ENCODE peak calls at places on chromosome 2, in five cellular contexts. E is upper lobe of left lung, M is HepG2, A is GM12878, I is K562. N is an unnamed sample.
A peak's percentile ranks its signal among the peaks of the same experiment; 100 is the strongest.

GRCh38 chr2:205405194-205405593 is 277.1 kb upstream of the NRP2 start:
- ATAC-seq in E (no peak), M (peak; percentile 29), A (no peak), I (no peak), N (no peak)

GRCh38 chr2:10477443-10478297 is 29.5 kb upstream of the ODC1 start:
- ATAC-seq in E (no peak), M (peak; percentile 34), A (no peak), I (no peak), N (no peak)

GRCh38 chr2:105744091-105744908 is 412 bp upstream of the NCK2 start:
- ATAC-seq in E (peak; percentile 94), M (peak; percentile 76), A (peak; percentile 69), I (peak; percentile 91), N (peak; percentile 90)

GRCh38 chr2:46803911-46804670 is 111.5 kb downstream of the MCFD2 start:
- ATAC-seq in E (peak; percentile 74), M (no peak), A (no peak), I (no peak), N (no peak)

GRCh38 chr2:86791574-86791973 is 861 bp upstream of the CD8A start:
- ATAC-seq in E (no peak), M (peak; percentile 28), A (no peak), I (peak; percentile 35), N (no peak)

GRCh38 chr2:176692518-176692917 is 423.3 kb downstream of the MTX2 start:
- ATAC-seq in E (no peak), M (no peak), A (no peak), I (no peak), N (no peak)

GRCh38 chr2:164599954-164600589 is 21.2 kb downstream of the GRB14 start:
- ATAC-seq in E (peak; percentile 75), M (peak; percentile 99), A (peak; percentile 97), I (peak; percentile 79), N (no peak)

GRCh38 chr2:240988571-240989271 is 9.7 kb upstream of the SNED1 start:
- ATAC-seq in E (no peak), M (no peak), A (no peak), I (no peak), N (no peak)

GRCh38 chr2:46831037-46831868 is 84.4 kb downstream of the MCFD2 start:
- ATAC-seq in E (peak; percentile 21), M (no peak), A (no peak), I (no peak), N (peak; percentile 54)

GRCh38 chr2:152486048-152486736 is 151.2 kb downstream of the FMNL2 start:
- ATAC-seq in E (peak; percentile 65), M (peak; percentile 96), A (peak; percentile 27), I (no peak), N (no peak)

GRCh38 chr2:17600805-17601204 is 60.3 kb downstream of the VSNL1 start:
- ATAC-seq in E (no peak), M (no peak), A (no peak), I (no peak), N (no peak)

GRCh38 chr2:24496959-24497358 is 5.9 kb downstream of the NCOA1 start:
- ATAC-seq in E (no peak), M (no peak), A (no peak), I (no peak), N (no peak)

GRCh38 chr2:67272195-67272594 is 124.9 kb upstream of the ETAA1 start:
- ATAC-seq in E (no peak), M (no peak), A (no peak), I (no peak), N (no peak)

GRCh38 chr2:128692895-128693519 is 374.3 kb upstream of the HS6ST1 start:
- ATAC-seq in E (no peak), M (no peak), A (no peak), I (no peak), N (no peak)

GRCh38 chr2:174681099-174681982 is 82.9 kb downstream of the CHRNA1 start:
- ATAC-seq in E (peak; percentile 45), M (peak; percentile 66), A (no peak), I (no peak), N (no peak)

GRCh38 chr2:236971131-236971850 is 114.4 kb upstream of the COPS8 start:
- ATAC-seq in E (peak; percentile 41), M (no peak), A (no peak), I (no peak), N (no peak)

GRCh38 chr2:17573085-17573805 is 32.7 kb downstream of the VSNL1 start:
- ATAC-seq in E (peak; percentile 36), M (peak; percentile 87), A (peak; percentile 39), I (peak; percentile 54), N (no peak)

GRCh38 chr2:125424386-125424785 is 1231.6 kb upstream of the GYPC start:
- ATAC-seq in E (no peak), M (no peak), A (no peak), I (no peak), N (no peak)

GRCh38 chr2:170711774-170712652 is 3.1 kb upstream of the SP5 start:
- ATAC-seq in E (no peak), M (peak; percentile 55), A (no peak), I (no peak), N (no peak)

GRCh38 chr2:86498468-86499260 is 57.5 kb downstream of the KDM3A start:
- ATAC-seq in E (no peak), M (no peak), A (no peak), I (no peak), N (no peak)

GRCh38 chr2:168501456-168502065 is 45.5 kb downstream of the CERS6 start:
- ATAC-seq in E (no peak), M (no peak), A (no peak), I (no peak), N (no peak)

GRCh38 chr2:10084956-10085851 is 5.0 kb upstream of the CYS1 start:
- ATAC-seq in E (no peak), M (peak; percentile 53), A (no peak), I (no peak), N (no peak)

GRCh38 chr2:20232837-20233207 is 7.9 kb upstream of the SDC1 start:
- ATAC-seq in E (no peak), M (no peak), A (no peak), I (no peak), N (no peak)

GRCh38 chr2:76050196-76050595 is 339.5 kb upstream of the GCFC2 start:
- ATAC-seq in E (no peak), M (no peak), A (no peak), I (no peak), N (no peak)

GRCh38 chr2:29518010-29518409 is 402.8 kb downstream of the CLIP4 start:
- ATAC-seq in E (no peak), M (no peak), A (no peak), I (no peak), N (no peak)

GRCh38 chr2:80117401-80117800 is 187.2 kb downstream of the LRRTM1 start:
- ATAC-seq in E (no peak), M (no peak), A (no peak), I (no peak), N (no peak)

DNA sequence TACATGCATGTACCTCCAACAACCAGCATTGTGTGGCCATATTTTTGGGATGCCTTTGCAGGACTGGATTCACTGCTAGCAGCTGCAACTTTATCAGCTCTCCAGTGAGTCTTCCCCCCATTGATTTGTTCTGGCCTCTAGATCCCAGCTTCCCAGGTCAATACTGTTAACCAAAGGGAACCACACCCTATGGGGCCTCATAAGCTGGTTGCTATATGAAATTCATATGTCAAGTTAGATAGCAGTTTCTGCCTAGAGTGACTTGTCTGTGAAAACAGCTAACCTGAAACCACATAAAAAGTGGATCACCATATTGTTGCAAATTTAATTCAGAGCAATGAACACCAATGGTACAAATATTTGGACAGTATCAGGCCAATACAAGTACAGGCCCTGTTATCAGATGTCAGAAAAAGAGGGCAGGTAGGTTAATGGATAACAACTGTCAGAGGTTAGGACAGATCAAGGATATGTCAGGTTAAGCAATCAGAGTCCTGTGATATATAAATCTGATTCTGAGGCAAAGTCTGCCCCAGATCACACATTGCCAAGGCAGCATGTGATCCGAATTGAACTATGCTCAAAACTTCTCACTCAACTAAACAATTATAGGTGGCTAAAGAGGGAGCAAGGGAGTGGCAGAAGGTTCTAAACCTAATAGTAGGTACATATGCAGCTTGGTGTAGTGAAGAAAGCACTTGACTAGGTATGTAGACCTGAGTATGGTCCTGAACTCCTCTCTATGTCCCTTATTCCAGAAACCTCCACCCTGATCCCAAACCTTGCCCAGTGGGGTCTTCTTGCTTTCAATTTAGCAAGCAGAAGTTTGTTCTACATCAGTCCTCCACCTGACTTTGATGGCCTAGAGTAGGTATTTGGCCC is 310.2 kb upstream of the STON1 start:
- ATAC-seq in E (no peak), M (peak; percentile 90), A (no peak), I (peak; percentile 37), N (no peak)
- H3K27me3 ChIP-seq in E (no peaks in the 10 kb centered on the region), M (no peaks in the 10 kb centered on the region), A (no peaks in the 10 kb centered on the region), I (no peaks in the 10 kb centered on the region), N (no peaks in the 10 kb centered on the region)

DNA sequence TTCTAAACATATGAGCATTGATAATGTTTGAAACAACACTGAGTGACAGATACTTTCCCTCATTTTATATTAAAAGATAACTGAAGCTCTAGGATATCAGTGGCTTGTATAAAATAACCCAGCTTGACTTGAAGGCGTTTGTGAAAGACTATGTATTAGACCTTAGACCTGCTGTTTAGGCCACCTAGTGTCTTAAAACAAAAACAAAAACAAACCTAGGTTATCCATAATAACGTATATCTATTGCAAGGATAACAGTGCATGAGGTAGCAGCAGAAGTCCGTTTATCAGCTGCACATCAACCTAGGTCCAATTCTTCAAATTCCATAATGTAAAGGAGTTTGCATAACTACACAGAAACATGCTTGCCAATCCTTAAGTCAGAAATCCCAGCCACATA is 79.5 kb upstream of the MAP2 start:
- ATAC-seq in E (no peak), M (no peak), A (no peak), I (no peak), N (no peak)
- H3K4me1 ChIP-seq in E (no peaks in the 10 kb centered on the region), M (no peaks in the 10 kb centered on the region), A (no peaks in the 10 kb centered on the region), I (no peaks in the 10 kb centered on the region), N (no peaks in the 10 kb centered on the region)

GRCh38 chr2:200477667-200478121 is 32.2 kb downstream of the KCTD18 start:
- ATAC-seq in E (peak; percentile 31), M (no peak), A (no peak), I (no peak), N (peak; percentile 70)

GRCh38 chr2:200475795-200476194 is 34.1 kb downstream of the KCTD18 start:
- ATAC-seq in E (no peak), M (no peak), A (no peak), I (no peak), N (no peak)

GRCh38 chr2:200476836-200477235 is 33.0 kb downstream of the KCTD18 start:
- ATAC-seq in E (no peak), M (no peak), A (no peak), I (no peak), N (no peak)

GRCh38 chr2:200482194-200482593 is 27.7 kb downstream of the KCTD18 start:
- ATAC-seq in E (no peak), M (peak; percentile 57), A (peak; percentile 77), I (no peak), N (no peak)

GRCh38 chr2:200479617-200480292 is 30.1 kb downstream of the KCTD18 start:
- ATAC-seq in E (no peak), M (no peak), A (no peak), I (no peak), N (peak; percentile 21)
- TF ChIP-seq EP300 in E (no peak), M (peak; percentile 17), A (no peak), I (no peak), N (no peak)

DNA sequence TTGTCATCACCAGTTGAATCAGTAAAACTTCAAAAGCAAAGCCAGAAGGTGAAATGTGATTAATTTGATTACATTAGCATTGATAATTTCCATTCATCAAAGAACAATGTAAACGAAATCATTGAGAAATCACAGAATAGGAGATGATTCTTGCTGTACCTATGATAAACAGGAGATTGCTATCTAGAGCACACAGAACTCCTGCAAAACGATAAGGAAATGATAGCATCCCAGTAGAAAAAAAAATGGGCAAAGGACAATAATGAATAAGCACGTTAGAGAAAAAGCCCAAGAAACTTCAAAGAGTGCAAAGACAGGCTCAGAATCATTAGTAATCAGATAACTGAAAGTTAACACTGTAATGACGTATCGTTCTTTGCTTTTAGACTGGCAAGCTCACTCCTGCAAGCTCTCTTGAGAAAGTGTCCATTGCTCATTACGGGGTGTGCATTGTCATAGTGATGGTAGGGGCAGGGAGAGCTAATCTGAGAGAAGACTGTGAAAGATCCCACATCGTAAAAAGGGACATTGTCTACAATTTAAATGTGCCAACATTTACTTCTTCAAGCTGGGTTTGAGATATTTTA is 143.6 kb downstream of the SPP2 start:
- ATAC-seq in E (no peak), M (no peak), A (no peak), I (no peak), N (no peak)
- H3K27me3 ChIP-seq in E (no peaks in the 10 kb centered on the region), M (no peaks in the 10 kb centered on the region), A (no peaks in the 10 kb centered on the region), I (no peaks in the 10 kb centered on the region), N (peaks cover 30% of the 10 kb centered on the region)